ENCODE peak calls at places on chromosomes 1 and 21, in five cellular contexts. I, K, H, Y and B are unnamed samples. For H3K36me3, the result is how much of the 10 kb centered on the place peaks cover.

GRCh38 chr1:39462074-39462473 is 29.4 kb upstream of the BMP8A start:
- DNase-seq in H (no peak), I (no peak), Y (no peak), K (no peak), B (no peak)

GRCh38 chr1:53362851-53363642 is 35.2 kb upstream of the LRP8 start:
- DNase-seq in I (peak), Y (no peak), H (peak), K (peak), B (no peak)

GRCh38 chr1:21899972-21900371 is 37.1 kb downstream of the HSPG2 start:
- DNase-seq in Y (no peak), I (no peak), K (no peak), H (no peak), B (no peak)

GRCh38 chr1:51316764-51317120 is 13.6 kb downstream of the TTC39A start:
- DNase-seq in K (no peak), H (no peak), I (no peak), Y (no peak), B (no peak)

GRCh38 chr1:193417945-193418744 is 231.7 kb upstream of the B3GALT2 start:
- DNase-seq in K (no peak), H (no peak), I (no peak), Y (no peak), B (no peak)

GRCh38 chr1:70486676-70487470 is 75.8 kb downstream of the CTH start:
- DNase-seq in I (no peak), H (no peak), Y (no peak), K (no peak), B (peak)

GRCh38 chr1:80961464-80962190 is 839.1 kb upstream of the ADGRL2 start:
- DNase-seq in K (no peak), I (no peak), Y (no peak), H (no peak), B (no peak)

GRCh38 chr21:16055012-16055411 is 325.2 kb downstream of the USP25 start:
- DNase-seq in H (no peak), K (no peak), I (no peak), Y (no peak), B (no peak)

GRCh38 chr1:110150330-110151174 is at the start of gene SLC6A17:
- DNase-seq in I (no peak), H (no peak), Y (no peak), K (no peak), B (no peak)

GRCh38 chr1:224767031-224767430 is 150.9 kb downstream of the CNIH3 start:
- DNase-seq in H (no peak), I (no peak), Y (no peak), K (no peak), B (no peak)

GRCh38 chr21:28521932-28522826 is 470.5 kb downstream of the LTN1 start:
- DNase-seq in K (no peak), H (no peak), Y (no peak), I (no peak), B (no peak)

GRCh38 chr1:24381256-24381655 is 32.3 kb downstream of the STPG1 start:
- DNase-seq in K (no peak), Y (peak), H (peak), I (no peak), B (no peak)

GRCh38 chr1:46133181-46133658 is 791 bp upstream of the PIK3R3 start:
- DNase-seq in I (no peak), Y (no peak), H (no peak), K (peak), B (no peak)

GRCh38 chr1:98325646-98326441 is 335.7 kb upstream of the SNX7 start:
- DNase-seq in Y (peak), I (peak), H (no peak), K (peak), B (peak)

GRCh38 chr1:26541431-26541815 is 11.9 kb downstream of the RPS6KA1 start:
- DNase-seq in Y (no peak), K (no peak), H (no peak), I (no peak), B (no peak)

GRCh38 chr1:167056529-167057296 is 33.5 kb downstream of the GPA33 start:
- DNase-seq in K (no peak), Y (no peak), I (no peak), H (no peak), B (no peak)

GRCh38 chr1:161092621-161093028 is 3.3 kb upstream of the NECTIN4 start:
- DNase-seq in K (no peak), Y (no peak), I (no peak), H (no peak), B (no peak)

GRCh38 chr1:162680419-162681126 is 48.3 kb downstream of the DDR2 start:
- DNase-seq in I (no peak), Y (no peak), K (no peak), H (no peak), B (no peak)

GRCh38 chr1:54273092-54273836 is 73.3 kb downstream of the MRPL37 start:
- DNase-seq in Y (peak), I (peak), K (no peak), H (peak), B (no peak)

GRCh38 chr1:12486401-12487005 is 131.5 kb downstream of the DHRS3 start:
- DNase-seq in Y (peak), H (no peak), I (peak), K (peak), B (no peak)

GRCh38 chr1:206814716-206815341 is 42.5 kb upstream of the IL10 start:
- DNase-seq in K (no peak), Y (no peak), I (no peak), H (no peak), B (peak)

GRCh38 chr1:202241376-202242079 is 47.9 kb downstream of the LGR6 start:
- DNase-seq in H (peak), K (no peak), I (peak), Y (no peak), B (no peak)

GRCh38 chr1:77386276-77386675 is 104.5 kb downstream of the AK5 start:
- DNase-seq in H (no peak), K (no peak), I (no peak), Y (no peak), B (no peak)

GRCh38 chr1:21321963-21322680 is 31.9 kb upstream of the ECE1 start:
- DNase-seq in H (no peak), K (no peak), Y (no peak), I (no peak), B (no peak)

GRCh38 chr1:62585481-62586155 is 11.7 kb upstream of the ANGPTL3 start:
- DNase-seq in H (no peak), Y (no peak), K (no peak), I (no peak), B (no peak)

GRCh38 chr1:154624756-154625643 is 17.0 kb upstream of the ADAR start:
- DNase-seq in H (no peak), I (no peak), Y (no peak), K (no peak), B (no peak)

GRCh38 chr1:195637474-195637873 is 970.8 kb downstream of the KCNT2 start:
- DNase-seq in Y (no peak), K (no peak), I (no peak), H (no peak), B (no peak)

GRCh38 chr1:85243336-85243735 is 16.1 kb downstream of the C1orf52 start:
- DNase-seq in Y (no peak), K (no peak), I (no peak), H (no peak), B (no peak)

GRCh38 chr1:226674892-226675719 is 64.0 kb downstream of the ITPKB start:
- DNase-seq in H (no peak), K (peak), I (peak), Y (peak), B (no peak)

GRCh38 chr1:235095938-235096562 is 32.6 kb downstream of the TOMM20 start:
- DNase-seq in K (no peak), H (no peak), I (no peak), Y (no peak), B (no peak)

GRCh38 chr21:30994917-30995316 is 43.4 kb downstream of the KRTAP19-8 start:
- DNase-seq in Y (no peak), I (no peak), K (no peak), H (no peak), B (no peak)

GRCh38 chr21:41957991-41958766 is 4.4 kb upstream of the C2CD2 start:
- DNase-seq in H (peak), I (peak), K (no peak), Y (peak), B (peak)

GRCh38 chr1:59879556-59879955 is 47.0 kb downstream of the CYP2J2 start:
- DNase-seq in I (no peak), Y (peak), H (peak), K (peak), B (no peak)

GRCh38 chr1:27811741-27812500 is 18.7 kb upstream of the PPP1R8 start:
- DNase-seq in Y (no peak), I (no peak), H (no peak), K (no peak), B (no peak)

GRCh38 chr1:27804791-27805190 is 25.8 kb upstream of the PPP1R8 start:
- DNase-seq in I (no peak), H (no peak), Y (no peak), K (no peak), B (no peak)

GRCh38 chr1:27806758-27807157 is 23.8 kb upstream of the PPP1R8 start:
- DNase-seq in H (no peak), Y (no peak), K (no peak), I (no peak), B (no peak)

GRCh38 chr1:27807385-27807784 is 23.2 kb upstream of the PPP1R8 start:
- DNase-seq in I (no peak), Y (no peak), H (no peak), K (no peak), B (no peak)
- H3K36me3 ChIP-seq in I (under half), Y (under half), H (under half), K (half or more), B (under half)

GRCh38 chr1:28755701-28756100 is 19.0 kb downstream of the YTHDF2 start:
- DNase-seq in I (no peak), Y (no peak), H (no peak), K (no peak), B (no peak)

GRCh38 chr1:28745653-28746173 is 9.0 kb downstream of the YTHDF2 start:
- DNase-seq in Y (no peak), I (no peak), K (no peak), H (no peak), B (no peak)

GRCh38 chr1:28751315-28752056 is 14.7 kb downstream of the YTHDF2 start:
- DNase-seq in Y (no peak), I (no peak), H (no peak), K (no peak), B (peak)

GRCh38 chr1:28750330-28750729 is 13.6 kb downstream of the YTHDF2 start:
- DNase-seq in I (no peak), H (no peak), Y (no peak), K (no peak), B (no peak)
- H3K36me3 ChIP-seq in I (under half), H (under half), Y (under half), K (under half), B (under half)

DNA sequence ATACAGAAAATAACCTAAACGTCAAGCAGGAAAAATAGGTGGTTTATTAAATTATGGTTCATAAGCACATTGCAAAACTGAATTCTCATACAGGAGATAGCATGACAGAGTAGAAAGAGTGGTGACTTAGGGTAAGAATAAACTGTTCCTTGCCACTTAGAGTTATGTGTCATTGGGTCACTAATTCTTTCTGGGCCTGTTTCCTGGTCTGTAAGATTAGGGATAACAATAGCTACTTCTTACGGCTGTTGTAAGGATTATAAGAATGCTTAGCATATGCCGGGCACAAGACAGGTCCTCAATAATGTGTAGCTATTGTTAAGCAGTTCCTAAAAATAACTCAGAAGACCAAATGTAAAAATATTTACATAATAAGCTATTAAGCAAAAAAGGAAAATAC is 24.2 kb downstream of the SNRNP40 start:
- DNase-seq in K (no peak), Y (no peak), H (no peak), I (no peak), B (no peak)
- H3K36me3 ChIP-seq in K (half or more), Y (under half), H (under half), I (under half), B (under half)

DNA sequence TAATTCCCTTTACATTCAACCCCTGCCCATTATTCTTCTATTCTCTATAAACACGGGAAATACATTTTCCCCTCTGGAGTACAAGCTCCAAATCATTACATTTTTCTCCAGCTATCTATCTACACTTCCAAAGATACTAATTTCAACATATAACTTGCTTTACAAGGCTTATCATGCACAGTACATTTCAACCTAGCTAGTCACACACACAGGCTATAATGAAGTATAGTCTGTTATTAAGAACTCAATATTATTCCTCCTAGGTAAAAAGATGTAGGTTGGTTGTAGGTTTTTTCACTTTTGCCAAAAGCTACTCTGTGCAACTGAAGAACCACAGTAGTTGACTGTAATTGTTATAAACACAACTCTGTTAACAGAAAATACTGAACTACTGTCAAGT is 8.1 kb downstream of the ZNF281 start:
- DNase-seq in Y (no peak), H (no peak), K (no peak), I (no peak), B (no peak)
- H3K36me3 ChIP-seq in Y (under half), H (under half), K (under half), I (under half), B (under half)